ENCODE peak calls at places on chromosome 7, in nine cellular contexts. L, Z, R, K, A, O, H, W and M are unnamed samples.
A peak's percentile ranks its signal among the peaks of the same experiment; 100 is the strongest.

GRCh38 chr7:98618786-98619185 is 1.7 kb downstream of the NPTX2 start:
- DNase-seq in A (no peak), R (no peak), W (no peak), O (no peak), H (no peak), L (no peak), K (no peak), Z (peak; percentile 4), M (no peak)

GRCh38 chr7:17939111-17939669 is 1.1 kb downstream of the SNX13 start:
- DNase-seq in K (no peak), A (peak; percentile 35), H (no peak), Z (peak; percentile 66), O (peak; percentile 46), R (no peak), W (no peak), L (peak; percentile 33), M (peak; percentile 21)

GRCh38 chr7:102287465-102288146 is 938 bp downstream of the SH2B2 start:
- DNase-seq in O (no peak), R (peak; percentile 57), H (no peak), K (no peak), L (peak; percentile 31), Z (peak; percentile 11), A (peak; percentile 29), W (peak; percentile 63), M (peak; percentile 10)

GRCh38 chr7:98870807-98871491 is 1.1 kb upstream of the TMEM130 start:
- DNase-seq in A (no peak), O (no peak), Z (no peak), L (no peak), R (no peak), W (peak; percentile 41), K (no peak), H (no peak), M (no peak)

GRCh38 chr7:28505861-28506260 is 93.5 kb downstream of the CREB5 start:
- DNase-seq in W (no peak), O (no peak), Z (no peak), K (no peak), R (no peak), H (no peak), A (no peak), L (no peak), M (no peak)

GRCh38 chr7:9391221-9391620 is 957.8 kb downstream of the NXPH1 start:
- DNase-seq in L (no peak), H (no peak), R (no peak), Z (no peak), O (no peak), W (no peak), A (no peak), K (no peak), M (no peak)

GRCh38 chr7:95843286-95843685 is 70.9 kb downstream of the DYNC1I1 start:
- DNase-seq in K (no peak), Z (no peak), H (no peak), A (peak; percentile 16), L (peak; percentile 31), R (no peak), W (no peak), O (peak; percentile 13), M (no peak)

GRCh38 chr7:132475669-132476116 is 100.6 kb downstream of the PLXNA4 start:
- DNase-seq in R (no peak), K (no peak), O (no peak), A (no peak), Z (no peak), W (no peak), L (no peak), H (no peak), M (no peak)

GRCh38 chr7:41696323-41696916 is 6.5 kb downstream of the INHBA start:
- DNase-seq in R (peak; percentile 66), K (peak; percentile 36), W (peak; percentile 76), H (peak; percentile 76), A (peak; percentile 92), Z (peak; percentile 85), L (peak; percentile 61), O (peak; percentile 90), M (peak; percentile 66)

GRCh38 chr7:142391191-142391992 is 133.5 kb upstream of the PRSS58 start:
- DNase-seq in A (peak; percentile 21), K (no peak), H (peak; percentile 79), L (no peak), Z (peak; percentile 8), R (no peak), W (no peak), O (no peak), M (no peak)

GRCh38 chr7:43467406-43467805 is 115.5 kb upstream of the STK17A start:
- DNase-seq in H (no peak), O (no peak), Z (peak; percentile 37), A (peak; percentile 34), K (no peak), L (no peak), R (no peak), W (no peak), M (peak; percentile 23)

GRCh38 chr7:127107601-127108007 is 145.1 kb downstream of the GRM8 start:
- DNase-seq in A (peak; percentile 63), W (no peak), R (peak; percentile 36), H (peak; percentile 76), L (peak; percentile 66), K (no peak), O (peak; percentile 64), Z (peak; percentile 59), M (peak; percentile 17)

GRCh38 chr7:112180223-112180622 is 26.0 kb downstream of the DOCK4 start:
- DNase-seq in O (no peak), A (no peak), K (no peak), W (no peak), R (no peak), L (no peak), H (no peak), Z (no peak), M (no peak)

GRCh38 chr7:3825491-3825890 is 524.4 kb downstream of the SDK1 start:
- DNase-seq in O (no peak), Z (no peak), R (no peak), L (no peak), W (no peak), A (no peak), H (no peak), K (no peak), M (no peak)

GRCh38 chr7:24472093-24472492 is 101.2 kb upstream of the PALS2 start:
- DNase-seq in O (no peak), K (no peak), H (no peak), Z (peak; percentile 27), A (no peak), L (no peak), W (no peak), R (no peak), M (no peak)

GRCh38 chr7:44977304-44977858 is 1.4 kb downstream of the MYO1G start:
- DNase-seq in O (no peak), H (no peak), L (no peak), R (no peak), Z (no peak), W (no peak), A (no peak), K (no peak), M (no peak)

DNA sequence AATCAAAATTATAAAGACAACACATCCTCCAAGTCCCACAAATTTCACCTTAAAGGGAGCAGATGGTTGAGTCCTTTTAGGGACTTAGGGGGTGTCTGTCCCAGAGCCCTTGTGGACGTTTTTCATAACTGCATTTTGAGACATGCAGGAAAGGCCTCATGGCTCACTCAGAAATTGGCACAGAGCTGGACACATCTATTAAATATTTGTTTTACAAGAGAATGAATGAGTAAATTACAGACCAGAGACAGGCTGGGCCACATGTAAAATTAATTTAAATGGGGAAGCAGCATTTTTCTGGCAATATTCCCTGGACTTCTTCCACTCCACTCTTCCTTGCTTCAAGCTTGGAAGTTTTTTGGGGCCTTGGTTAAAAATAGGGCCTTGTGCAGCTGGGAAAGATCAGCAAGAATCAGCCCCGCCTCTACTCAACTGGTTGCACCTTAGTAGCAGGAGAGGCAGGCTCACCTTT is 20.0 kb downstream of the LAMB1 start:
- DNase-seq in A (peak; percentile 42), H (no peak), K (peak; percentile 70), L (peak; percentile 24), W (no peak), Z (no peak), O (no peak), R (no peak), M (no peak)
- TF ChIP-seq CTCF in A (peak; percentile 50), H (peak; percentile 40), K (peak; percentile 52), L (no peak), W (peak; percentile 25), Z (peak; percentile 11), O (peak; percentile 23), R (no peak), M (peak; percentile 54)

GRCh38 chr7:104096683-104097082 is 107.2 kb upstream of the RELN start:
- DNase-seq in A (peak; percentile 24), K (no peak), R (no peak), O (peak; percentile 24), H (peak; percentile 27), L (peak; percentile 29), W (no peak), Z (peak; percentile 36), M (peak; percentile 19)
- TF ChIP-seq CTCF in A (peak; percentile 40), K (peak; percentile 22), R (no peak), O (peak; percentile 18), H (no peak), L (no peak), W (no peak), Z (peak; percentile 36), M (peak; percentile 67)

GRCh38 chr7:26083113-26083512 is 68.9 kb upstream of the NFE2L3 start:
- DNase-seq in L (no peak), H (no peak), Z (peak; percentile 87), W (no peak), R (no peak), A (no peak), K (no peak), O (no peak), M (no peak)

GRCh38 chr7:26078437-26079362 is 73.3 kb upstream of the NFE2L3 start:
- DNase-seq in H (peak; percentile 82), A (peak; percentile 42), W (peak; percentile 77), Z (peak; percentile 60), K (no peak), O (peak; percentile 29), L (peak; percentile 69), R (peak; percentile 65), M (no peak)

GRCh38 chr7:26084418-26084817 is 67.6 kb upstream of the NFE2L3 start:
- DNase-seq in L (no peak), A (no peak), O (no peak), Z (no peak), H (no peak), R (no peak), K (no peak), W (no peak), M (no peak)

GRCh38 chr7:26085771-26086170 is 66.2 kb upstream of the NFE2L3 start:
- DNase-seq in A (no peak), O (no peak), R (no peak), W (no peak), L (no peak), K (no peak), Z (no peak), H (no peak), M (no peak)

GRCh38 chr7:26081627-26082026 is 70.4 kb upstream of the NFE2L3 start:
- DNase-seq in R (no peak), Z (no peak), O (no peak), H (no peak), K (no peak), A (no peak), L (no peak), W (no peak), M (no peak)
- TF ChIP-seq CTCF in R (no peak), Z (no peak), O (no peak), H (no peak), K (no peak), A (no peak), L (no peak), W (no peak), M (no peak)

DNA sequence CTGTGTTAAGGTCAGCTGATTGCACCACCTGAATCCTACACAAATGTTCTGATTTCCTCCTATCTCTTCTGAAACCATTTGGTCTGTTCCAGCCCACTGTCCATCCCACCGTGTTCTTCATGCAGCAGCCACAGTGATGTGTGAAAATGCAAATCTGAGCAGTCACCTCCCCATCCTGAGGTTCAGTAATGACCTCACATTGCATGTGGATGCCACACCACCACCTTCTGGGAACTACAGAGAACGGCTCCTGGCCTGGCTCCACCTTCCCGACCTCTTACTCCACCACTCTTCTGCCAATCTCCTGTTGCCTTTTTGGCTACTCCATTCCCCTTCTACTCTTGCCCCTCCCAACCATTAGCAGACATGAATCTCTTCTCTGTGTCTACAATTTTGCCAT is 244.4 kb downstream of the TNS3 start:
- DNase-seq in W (no peak), Z (no peak), O (no peak), L (peak; percentile 56), K (no peak), H (no peak), A (no peak), R (peak; percentile 27), M (no peak)
- TF ChIP-seq CTCF in W (no peak), Z (peak; percentile 5), O (no peak), L (no peak), K (no peak), H (no peak), A (no peak), R (no peak), M (no peak)